ENCODE peak calls at places on chromosomes 4 and X, in ten cellular contexts. H is HCT116, A is hepatocyte, I is A549, K is fibroblast of lung, L is PC-3, F is MM.1S, V is IMR-90, Z is OCI-LY7, R is mesendoderm. Y is an unnamed sample.
A peak's percentile ranks its signal among the peaks of the same experiment; 100 is the strongest.

GRCh38 chr4:153486281-153487151 is 20.4 kb downstream of the TMEM131L start:
- DNase-seq in H (peak; percentile 74), A (peak; percentile 74), I (peak; percentile 37), K (peak; percentile 70), L (peak; percentile 93), F (no peak), V (peak; percentile 91), Z (no peak), R (peak; percentile 94), Y (peak; percentile 58)

GRCh38 chr4:535181-535923 is 36.3 kb downstream of the PIGG start:
- DNase-seq in H (no peak), A (no peak), I (no peak), K (no peak), L (no peak), F (no peak), V (no peak), Z (no peak), R (no peak), Y (no peak)

GRCh38 chr4:53196872-53197759 is 168.7 kb downstream of the SCFD2 start:
- DNase-seq in H (peak; percentile 70), A (peak; percentile 84), I (peak; percentile 23), K (peak; percentile 95), L (peak; percentile 89), F (peak; percentile 71), V (peak; percentile 90), Z (peak; percentile 80), R (peak; percentile 74), Y (peak; percentile 85)

GRCh38 chr4:75935628-75936027 is 5.2 kb downstream of the NAAA start:
- DNase-seq in H (no peak), A (no peak), I (no peak), K (no peak), L (no peak), F (no peak), V (no peak), Z (no peak), R (no peak), Y (no peak)

GRCh38 chr4:130187587-130187986 is 1091.6 kb downstream of the C4orf33 start:
- DNase-seq in H (no peak), A (no peak), I (no peak), K (no peak), L (no peak), F (no peak), V (no peak), Z (no peak), R (no peak), Y (no peak)

GRCh38 chr4:11566440-11567022 is 137.8 kb upstream of the HS3ST1 start:
- DNase-seq in H (no peak), A (peak; percentile 48), I (no peak), K (peak; percentile 85), L (no peak), F (peak; percentile 21), V (peak; percentile 77), Z (no peak), R (no peak), Y (no peak)

GRCh38 chrX:154381271-154381670 is 2.2 kb downstream of the EMD start:
- DNase-seq in H (no peak), A (no peak), I (no peak), K (no peak), L (no peak), F (no peak), V (no peak), Z (no peak), R (no peak), Y (peak; percentile 79)

GRCh38 chr4:78222575-78223186 is 165.6 kb downstream of the FRAS1 start:
- DNase-seq in H (no peak), A (no peak), I (no peak), K (no peak), L (no peak), F (no peak), V (no peak), Z (no peak), R (peak; percentile 69), Y (peak; percentile 62)

GRCh38 chr4:18020671-18021469 is 685 bp downstream of the LCORL start:
- DNase-seq in H (peak; percentile 45), A (peak; percentile 85), I (peak; percentile 44), K (peak; percentile 87), L (peak; percentile 57), F (peak; percentile 53), V (peak; percentile 83), Z (peak; percentile 80), R (peak; percentile 91), Y (peak; percentile 91)

GRCh38 chrX:9612146-9612505 is 147.3 kb downstream of the TBL1X start:
- DNase-seq in H (no peak), A (no peak), I (no peak), K (no peak), L (no peak), F (no peak), V (no peak), Z (no peak), R (no peak), Y (no peak)

GRCh38 chr4:10296730-10297129 is 160.5 kb downstream of the ZNF518B start:
- DNase-seq in H (no peak), A (peak; percentile 21), I (no peak), K (no peak), L (no peak), F (no peak), V (no peak), Z (no peak), R (peak; percentile 23), Y (peak; percentile 3)

GRCh38 chr4:90445380-90445779 is 318.2 kb downstream of the CCSER1 start:
- DNase-seq in H (no peak), A (no peak), I (no peak), K (no peak), L (peak; percentile 3), F (no peak), V (no peak), Z (no peak), R (no peak), Y (no peak)

GRCh38 chr4:158170691-158171455 is 2.0 kb downstream of the GASK1B start:
- DNase-seq in H (no peak), A (peak; percentile 81), I (no peak), K (peak; percentile 34), L (peak; percentile 53), F (no peak), V (peak; percentile 23), Z (no peak), R (peak; percentile 33), Y (peak; percentile 73)

GRCh38 chr4:158171456-158171790 is 1.4 kb downstream of the GASK1B start:
- DNase-seq in H (no peak), A (no peak), I (no peak), K (no peak), L (no peak), F (no peak), V (no peak), Z (no peak), R (no peak), Y (no peak)

GRCh38 chr4:158169931-158170690 is 2.7 kb downstream of the GASK1B start:
- DNase-seq in H (no peak), A (no peak), I (no peak), K (peak; percentile 48), L (no peak), F (no peak), V (peak; percentile 21), Z (no peak), R (no peak), Y (no peak)

GRCh38 chr4:158172558-158173258 is at the start of gene GASK1B:
- DNase-seq in H (peak; percentile 49), A (peak; percentile 76), I (peak; percentile 25), K (peak; percentile 80), L (peak; percentile 70), F (peak; percentile 59), V (peak; percentile 64), Z (peak; percentile 29), R (peak; percentile 74), Y (peak; percentile 86)

GRCh38 chr4:158172196-158172557 is 648 bp downstream of the GASK1B start:
- DNase-seq in H (no peak), A (no peak), I (no peak), K (peak; percentile 81), L (peak; percentile 19), F (no peak), V (peak; percentile 63), Z (no peak), R (no peak), Y (no peak)
- H3K4me2 ChIP-seq in H (peak overlapping the region; percentile 71), A (peak overlapping the region; percentile 66), I (peak overlapping the region; percentile 61), K (peak overlapping the region; percentile 77), L (peak overlapping the region; percentile 87), F (peak overlapping the region; percentile 55), V (peak overlapping the region; percentile 77), Z (no peak overlapping the region), R (no peak overlapping the region), Y (no peak overlapping the region)

DNA sequence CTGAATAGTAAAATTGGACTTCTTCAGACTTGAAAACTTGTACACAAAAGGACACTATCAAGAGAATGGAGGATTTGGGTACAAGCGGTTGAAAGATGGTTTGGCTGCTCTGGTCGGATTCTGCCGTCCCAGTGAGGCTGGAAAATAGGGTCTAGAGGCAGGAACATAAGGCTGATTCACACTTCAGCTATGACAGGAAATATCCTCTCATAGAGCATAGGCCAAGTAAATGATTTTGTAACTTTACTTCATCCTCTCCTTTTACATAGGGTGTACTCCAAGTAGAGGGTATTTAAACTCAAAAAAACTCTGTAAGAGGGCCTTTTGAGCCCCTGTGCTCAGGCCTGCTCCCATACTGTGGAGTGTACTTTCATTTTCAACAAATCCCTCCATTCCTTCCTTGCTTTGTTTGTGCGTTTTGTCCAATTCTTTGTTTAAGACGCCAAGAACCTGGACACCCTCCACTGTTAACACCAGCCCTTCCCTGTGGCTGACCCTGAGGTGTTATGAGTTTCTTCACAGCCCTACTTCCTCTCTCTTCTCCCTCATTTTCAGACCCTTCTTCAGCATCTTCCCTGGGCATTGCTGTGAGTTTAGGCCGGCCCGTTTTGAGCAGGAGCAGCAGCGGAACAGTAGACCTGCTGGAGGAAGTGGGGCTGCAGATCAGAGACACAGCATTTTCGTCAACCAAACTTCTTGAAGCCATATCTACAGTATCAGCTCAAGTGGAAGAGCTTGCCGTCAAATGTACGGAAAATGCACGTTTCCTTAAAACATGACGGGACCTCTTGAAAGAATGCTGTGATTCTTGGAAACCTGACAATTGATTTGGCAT is 7.2 kb downstream of the PGAM4 start:
- DNase-seq in H (no peak), A (no peak), I (no peak), K (peak; percentile 17), L (no peak), F (no peak), V (peak; percentile 4), Z (no peak), R (no peak), Y (no peak)
- H3K4me3 ChIP-seq in H (no peak overlapping the region), A (no peak overlapping the region), I (no peak overlapping the region), K (no peak overlapping the region), L (no peak overlapping the region), F (no peak overlapping the region), V (no peak overlapping the region), Z (no peak overlapping the region), R (no peak overlapping the region), Y (no peak overlapping the region)

GRCh38 chr4:7134737-7135388 is 57.5 kb upstream of the SORCS2 start:
- DNase-seq in H (no peak), A (peak; percentile 53), I (no peak), K (peak; percentile 94), L (peak; percentile 50), F (no peak), V (peak; percentile 84), Z (no peak), R (no peak), Y (no peak)
- H3K4me2 ChIP-seq in H (no peak overlapping the region), A (no peak overlapping the region), I (no peak overlapping the region), K (peak overlapping the region; percentile 68), L (no peak overlapping the region), F (no peak overlapping the region), V (peak overlapping the region; percentile 50), Z (no peak overlapping the region), R (no peak overlapping the region), Y (no peak overlapping the region)

DNA sequence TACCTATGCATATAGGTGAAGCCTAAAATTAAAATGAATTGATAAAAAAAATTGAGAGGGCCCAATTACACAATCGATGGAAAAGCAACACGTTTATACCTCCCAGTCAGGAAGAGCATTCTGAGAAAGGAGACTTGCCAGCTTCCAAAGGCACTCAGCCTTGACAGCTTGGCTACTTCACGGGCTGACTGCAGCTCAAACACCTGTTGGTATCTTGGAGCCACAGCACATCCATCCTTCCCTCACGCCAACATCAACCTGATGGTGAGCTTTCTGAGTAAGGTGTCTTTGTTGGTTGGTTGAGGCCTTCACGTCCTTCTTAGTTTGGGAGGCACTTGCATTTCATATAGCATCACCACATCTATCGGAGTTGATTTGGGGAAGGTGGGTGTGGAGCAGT is 598.9 kb upstream of the DIPK2B start:
- DNase-seq in H (no peak), A (no peak), I (no peak), K (no peak), L (no peak), F (no peak), V (no peak), Z (no peak), R (no peak), Y (no peak)
- H3K4me3 ChIP-seq in H (no peak overlapping the region), A (no peak overlapping the region), I (no peak overlapping the region), K (no peak overlapping the region), L (no peak overlapping the region), F (no peak overlapping the region), V (no peak overlapping the region), Z (no peak overlapping the region), R (no peak overlapping the region), Y (no peak overlapping the region)